ENCODE peak calls at places on chromosome 18, in five cellular contexts. W is OCI-LY7, M is PC-3, Q is GM23338, F is GM23248. B is an unnamed sample. For H3K79me2, the result is how much of the 10 kb centered on the place peaks cover.

GRCh38 chr18:3015203-3015590 is 2.3 kb upstream of the LPIN2 start:
- DNase-seq in F (peak), W (no peak), M (peak), Q (no peak), B (peak)

GRCh38 chr18:3012306-3012919 is 531 bp downstream of the LPIN2 start:
- DNase-seq in F (peak), M (peak), W (peak), Q (peak), B (peak)

GRCh38 chr18:46449033-46449432 is 208.0 kb downstream of the LOXHD1 start:
- DNase-seq in Q (no peak), W (no peak), F (peak), M (no peak), B (no peak)

GRCh38 chr18:32424696-32425095 is 46.0 kb downstream of the GAREM1 start:
- DNase-seq in M (no peak), F (no peak), Q (no peak), W (no peak), B (no peak)

GRCh38 chr18:7691206-7691605 is 124.1 kb downstream of the PTPRM start:
- DNase-seq in W (no peak), Q (no peak), F (no peak), M (no peak), B (no peak)

GRCh38 chr18:55275042-55275897 is 312.7 kb downstream of the TCF4 start:
- DNase-seq in F (peak), W (peak), M (peak), Q (peak), B (no peak)

GRCh38 chr18:68847219-68847860 is 49.5 kb downstream of the CCDC102B start:
- DNase-seq in W (peak), M (peak), Q (peak), F (peak), B (peak)

GRCh38 chr18:50203801-50204604 is 9.1 kb upstream of the MYO5B start:
- DNase-seq in M (peak), W (no peak), F (peak), Q (peak), B (peak)

GRCh38 chr18:50410008-50410407 is 35.2 kb downstream of the SKA1 start:
- DNase-seq in W (no peak), Q (peak), M (no peak), F (no peak), B (no peak)

GRCh38 chr18:3889121-3889520 is 439.1 kb downstream of the TGIF1 start:
- DNase-seq in M (no peak), Q (no peak), F (peak), W (no peak), B (no peak)

GRCh38 chr18:58221060-58221725 is 177.2 kb downstream of the NEDD4L start:
- DNase-seq in M (peak), W (no peak), Q (peak), F (peak), B (peak)
- TF ChIP-seq EZH2phosphoT487 in M (no peak), W (no peak), Q (no peak), F (no peak), B (no peak)

DNA sequence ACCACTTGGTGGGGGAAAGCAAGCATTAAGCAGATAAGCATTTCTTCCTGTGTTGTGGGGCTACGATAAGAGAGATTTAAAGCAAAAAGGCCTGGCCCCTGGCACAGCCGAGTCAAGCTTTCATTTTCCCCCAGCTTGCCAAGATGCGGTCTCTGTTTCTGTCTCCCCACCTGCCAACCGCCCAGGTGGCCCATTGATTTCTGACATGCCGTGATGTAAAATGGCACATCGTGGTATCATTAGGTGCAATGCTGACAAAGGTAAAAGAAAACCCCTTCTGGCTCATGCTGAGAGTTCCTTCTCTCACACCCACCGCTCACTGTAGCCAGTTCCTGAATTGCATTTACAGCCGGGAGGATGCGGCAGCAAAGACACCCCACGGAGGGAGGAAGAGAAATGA is 62.8 kb downstream of the BOD1L2 start:
- DNase-seq in W (no peak), F (no peak), M (no peak), Q (peak), B (no peak)
- H2AFZ ChIP-seq in W (no peak), F (peak), M (peak), Q (peak), B (peak)

GRCh38 chr18:9058426-9058825 is 44.1 kb upstream of the NDUFV2 start:
- DNase-seq in Q (no peak), W (no peak), M (no peak), F (no peak), B (no peak)

GRCh38 chr18:9065864-9066263 is 36.6 kb upstream of the NDUFV2 start:
- DNase-seq in Q (no peak), F (no peak), W (peak), M (no peak), B (no peak)

GRCh38 chr18:9066358-9066757 is 36.1 kb upstream of the NDUFV2 start:
- DNase-seq in W (peak), F (no peak), M (no peak), Q (no peak), B (no peak)

GRCh38 chr18:9066817-9067306 is 35.6 kb upstream of the NDUFV2 start:
- DNase-seq in M (no peak), F (no peak), W (peak), Q (no peak), B (no peak)

DNA sequence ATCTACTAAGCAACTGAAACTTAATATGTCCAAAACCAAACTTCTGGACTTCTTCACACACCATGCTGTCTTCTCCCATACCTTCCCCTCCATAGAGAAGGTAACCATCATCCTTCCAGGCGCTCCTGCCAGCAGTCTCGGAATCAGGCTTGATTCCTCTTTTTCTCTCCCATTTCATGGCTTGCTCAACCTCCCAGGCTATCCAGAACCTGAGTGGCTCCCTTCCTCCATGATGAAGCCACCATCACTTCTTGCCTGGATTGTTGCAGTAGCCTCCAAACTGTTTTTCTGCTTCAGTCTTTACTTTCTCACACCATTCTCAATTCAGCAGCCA is 40.1 kb upstream of the NDUFV2 start:
- DNase-seq in W (no peak), M (no peak), F (no peak), Q (no peak), B (no peak)
- H3K79me2 ChIP-seq in W (under half), M (under half), F (under half), Q (under half), B (under half)

GRCh38 chr18:60549338-60549960 is 176.9 kb upstream of the MC4R start:
- DNase-seq in Q (peak), M (peak), W (peak), F (peak), B (peak)
- TF ChIP-seq EZH2phosphoT487 in Q (no peak), M (no peak), W (no peak), F (no peak), B (no peak)

DNA sequence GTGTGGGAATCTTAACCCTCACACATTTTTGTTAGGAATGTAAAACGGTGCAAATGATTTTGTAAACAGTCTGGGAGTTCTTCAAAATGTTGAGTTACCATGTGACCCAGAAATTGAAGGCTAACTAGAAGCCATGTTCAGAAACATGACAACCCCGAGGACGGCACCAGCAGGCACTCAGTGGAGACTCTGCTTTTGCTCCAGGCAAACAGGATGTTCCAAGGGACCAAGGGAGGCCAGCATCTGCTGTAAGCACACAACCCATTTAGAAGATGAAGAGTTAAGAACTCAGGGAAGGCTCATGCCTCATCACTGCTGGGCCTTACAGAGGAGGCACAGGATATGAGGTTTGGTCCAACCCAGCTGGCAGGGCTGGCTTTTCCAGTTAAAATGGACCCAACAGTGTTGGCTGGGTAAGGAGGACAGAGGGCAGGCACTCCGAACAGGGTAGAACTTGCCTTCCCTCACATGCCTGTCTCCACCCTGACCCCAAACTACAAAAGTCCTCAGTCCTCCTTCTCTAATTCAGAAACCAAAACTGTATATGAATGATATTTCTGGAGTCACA is 23.6 kb downstream of the PARD6G start:
- DNase-seq in F (no peak), W (no peak), M (no peak), Q (no peak), B (no peak)
- H2AFZ ChIP-seq in F (no peak), W (no peak), M (no peak), Q (no peak), B (no peak)